ENCODE peak calls at places on chromosomes 3 and 15, in five cellular contexts. One of them, this sample, is unnamed.
A peak's percentile ranks its signal among the peaks of the same experiment; 100 is the strongest.

GRCh38 chr15:77094397-77095030 is 23.6 kb upstream of the TSPAN3 start:
- DNase-seq in pancreas: no peak
- DNase-seq in psoas muscle: no peak
- DNase-seq in adrenal gland: peak; percentile 38
- DNase-seq in lung: no peak
- DNase-seq in this sample: no peak

GRCh38 chr15:76935620-76936019 is 4.1 kb downstream of the RCN2 start:
- DNase-seq in pancreas: no peak
- DNase-seq in psoas muscle: no peak
- DNase-seq in adrenal gland: no peak
- DNase-seq in lung: no peak
- DNase-seq in this sample: no peak

GRCh38 chr3:66709464-66710058 is 208.7 kb upstream of the LRIG1 start:
- DNase-seq in pancreas: no peak
- DNase-seq in psoas muscle: no peak
- DNase-seq in adrenal gland: no peak
- DNase-seq in lung: no peak
- DNase-seq in this sample: no peak

GRCh38 chr15:78726870-78727551 is 84.3 kb downstream of the ADAMTS7 start:
- DNase-seq in pancreas: peak; percentile 42
- DNase-seq in psoas muscle: no peak
- DNase-seq in adrenal gland: peak; percentile 68
- DNase-seq in lung: peak; percentile 28
- DNase-seq in this sample: peak; percentile 34

GRCh38 chr3:181558870-181559269 is 152.9 kb upstream of the SOX2 start:
- DNase-seq in pancreas: no peak
- DNase-seq in psoas muscle: no peak
- DNase-seq in adrenal gland: no peak
- DNase-seq in lung: no peak
- DNase-seq in this sample: no peak

GRCh38 chr3:55683666-55684270 is 196.7 kb upstream of the WNT5A start:
- DNase-seq in pancreas: no peak
- DNase-seq in psoas muscle: no peak
- DNase-seq in adrenal gland: no peak
- DNase-seq in lung: no peak
- DNase-seq in this sample: no peak

GRCh38 chr3:63862804-63863149 is 828 bp downstream of the THOC7 start:
- DNase-seq in pancreas: no peak
- DNase-seq in psoas muscle: no peak
- DNase-seq in adrenal gland: no peak
- DNase-seq in lung: no peak
- DNase-seq in this sample: no peak

GRCh38 chr3:141915016-141915415 is 38.6 kb downstream of the ATP1B3 start:
- DNase-seq in pancreas: no peak
- DNase-seq in psoas muscle: no peak
- DNase-seq in adrenal gland: no peak
- DNase-seq in lung: no peak
- DNase-seq in this sample: no peak

GRCh38 chr3:183085634-183086390 is 13.5 kb downstream of the MCCC1 start:
- DNase-seq in pancreas: no peak
- DNase-seq in psoas muscle: no peak
- DNase-seq in adrenal gland: no peak
- DNase-seq in lung: peak; percentile 41
- DNase-seq in this sample: no peak

GRCh38 chr3:148990211-148990610 is 1.1 kb upstream of the GYG1 start:
- DNase-seq in pancreas: no peak
- DNase-seq in psoas muscle: no peak
- DNase-seq in adrenal gland: no peak
- DNase-seq in lung: no peak
- DNase-seq in this sample: no peak

GRCh38 chr15:101188517-101189340 is 63.1 kb downstream of the CHSY1 start:
- DNase-seq in pancreas: no peak
- DNase-seq in psoas muscle: no peak
- DNase-seq in adrenal gland: no peak
- DNase-seq in lung: no peak
- DNase-seq in this sample: peak; percentile 58

GRCh38 chr3:24294150-24294549 is 200.5 kb downstream of the THRB start:
- DNase-seq in pancreas: no peak
- DNase-seq in psoas muscle: no peak
- DNase-seq in adrenal gland: no peak
- DNase-seq in lung: no peak
- DNase-seq in this sample: no peak

GRCh38 chr15:101092186-101092866 is 159.5 kb downstream of the CHSY1 start:
- DNase-seq in pancreas: no peak
- DNase-seq in psoas muscle: no peak
- DNase-seq in adrenal gland: peak; percentile 67
- DNase-seq in lung: no peak
- DNase-seq in this sample: no peak

GRCh38 chr3:16494906-16495580 is 18.5 kb downstream of the RFTN1 start:
- DNase-seq in pancreas: no peak
- DNase-seq in psoas muscle: no peak
- DNase-seq in adrenal gland: no peak
- DNase-seq in lung: no peak
- DNase-seq in this sample: no peak

GRCh38 chr15:52528465-52529288 is at the start of gene MYO5A:
- DNase-seq in pancreas: peak; percentile 70
- DNase-seq in psoas muscle: peak; percentile 80
- DNase-seq in adrenal gland: peak; percentile 85
- DNase-seq in lung: peak; percentile 65
- DNase-seq in this sample: peak; percentile 68

GRCh38 chr3:54954516-54954915 is 26.7 kb upstream of the LRTM1 start:
- DNase-seq in pancreas: no peak
- DNase-seq in psoas muscle: no peak
- DNase-seq in adrenal gland: no peak
- DNase-seq in lung: no peak
- DNase-seq in this sample: no peak

GRCh38 chr15:48469271-48469670 is 138.0 kb downstream of the DUT start:
- DNase-seq in pancreas: no peak
- DNase-seq in psoas muscle: no peak
- DNase-seq in adrenal gland: no peak
- DNase-seq in lung: no peak
- DNase-seq in this sample: no peak

GRCh38 chr3:58293516-58293915 is 12.5 kb upstream of the RPP14 start:
- DNase-seq in pancreas: no peak
- DNase-seq in psoas muscle: no peak
- DNase-seq in adrenal gland: no peak
- DNase-seq in lung: no peak
- DNase-seq in this sample: no peak

GRCh38 chr3:103169289-103169688 is 734.5 kb downstream of the ZPLD1 start:
- DNase-seq in pancreas: no peak
- DNase-seq in psoas muscle: no peak
- DNase-seq in adrenal gland: no peak
- DNase-seq in lung: no peak
- DNase-seq in this sample: no peak

GRCh38 chr3:150050510-150050909 is 79.8 kb upstream of the PFN2 start:
- DNase-seq in pancreas: no peak
- DNase-seq in psoas muscle: no peak
- DNase-seq in adrenal gland: no peak
- DNase-seq in lung: no peak
- DNase-seq in this sample: no peak

DNA sequence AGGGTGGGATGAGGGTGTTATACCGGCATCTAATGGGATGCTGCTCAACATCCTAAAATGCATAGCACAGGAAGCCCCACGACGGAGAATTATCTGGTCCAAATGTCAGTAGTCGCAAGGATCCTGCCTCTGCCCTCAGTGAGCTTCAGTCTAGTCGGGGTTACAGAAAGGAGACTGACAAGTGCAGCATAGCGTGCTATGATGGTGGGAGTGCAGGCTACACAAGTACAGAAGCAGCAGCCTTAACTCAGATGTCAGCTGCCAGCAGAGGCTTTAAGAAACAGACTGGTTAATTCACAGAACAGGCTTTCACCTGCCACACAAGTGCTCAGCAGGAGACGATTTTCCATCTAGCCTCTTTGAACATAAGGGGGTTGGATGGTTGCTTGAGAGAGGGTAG is 6.9 kb downstream of the LRRN1 start:
- DNase-seq in pancreas: no peak
- DNase-seq in psoas muscle: no peak
- DNase-seq in adrenal gland: no peak
- DNase-seq in lung: no peak
- DNase-seq in this sample: no peak
- H3K36me3 ChIP-seq in pancreas: no peaks in the 10 kb centered on the region
- H3K36me3 ChIP-seq in psoas muscle: no peaks in the 10 kb centered on the region
- H3K36me3 ChIP-seq in adrenal gland: no peaks in the 10 kb centered on the region
- H3K36me3 ChIP-seq in lung: no peaks in the 10 kb centered on the region
- H3K36me3 ChIP-seq in this sample: no peaks in the 10 kb centered on the region

DNA sequence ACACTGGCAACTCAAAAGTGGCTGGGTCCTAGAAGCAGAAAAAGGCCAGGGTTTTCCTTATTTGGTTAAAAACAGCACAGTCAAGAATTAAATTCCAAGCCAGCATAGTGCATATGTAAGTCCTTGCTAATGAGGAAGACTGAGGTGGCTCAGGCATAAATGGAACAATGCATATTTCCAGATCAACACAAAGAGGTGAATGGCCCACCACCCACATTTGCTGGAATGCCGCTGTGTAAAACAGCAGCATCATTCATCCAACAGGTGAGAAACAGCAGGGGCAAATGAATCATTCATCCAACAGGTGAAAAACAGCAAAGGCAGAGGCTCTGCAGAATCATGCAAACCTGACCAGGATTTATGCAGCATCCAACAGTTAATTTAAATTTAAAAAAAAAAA is 32.9 kb downstream of the GPR176 start:
- DNase-seq in pancreas: no peak
- DNase-seq in psoas muscle: no peak
- DNase-seq in adrenal gland: no peak
- DNase-seq in lung: no peak
- DNase-seq in this sample: no peak
- H3K4me1 ChIP-seq in pancreas: peaks cover 17% of the 10 kb centered on the region
- H3K4me1 ChIP-seq in psoas muscle: no peaks in the 10 kb centered on the region
- H3K4me1 ChIP-seq in adrenal gland: no peaks in the 10 kb centered on the region
- H3K4me1 ChIP-seq in lung: no peaks in the 10 kb centered on the region
- H3K4me1 ChIP-seq in this sample: peaks cover 30% of the 10 kb centered on the region

GRCh38 chr3:45012577-45012976 is 13.5 kb upstream of the CLEC3B start:
- DNase-seq in pancreas: no peak
- DNase-seq in psoas muscle: no peak
- DNase-seq in adrenal gland: no peak
- DNase-seq in lung: no peak
- DNase-seq in this sample: no peak

GRCh38 chr3:45011756-45012441 is 14.2 kb upstream of the CLEC3B start:
- DNase-seq in pancreas: no peak
- DNase-seq in psoas muscle: peak; percentile 71
- DNase-seq in adrenal gland: peak; percentile 92
- DNase-seq in lung: peak; percentile 56
- DNase-seq in this sample: peak; percentile 39

GRCh38 chr3:45010718-45011355 is 15.3 kb upstream of the CLEC3B start:
- DNase-seq in pancreas: no peak
- DNase-seq in psoas muscle: no peak
- DNase-seq in adrenal gland: no peak
- DNase-seq in lung: no peak
- DNase-seq in this sample: no peak

GRCh38 chr3:45008117-45008516 is 18.0 kb upstream of the CLEC3B start:
- DNase-seq in pancreas: no peak
- DNase-seq in psoas muscle: no peak
- DNase-seq in adrenal gland: no peak
- DNase-seq in lung: no peak
- DNase-seq in this sample: no peak

DNA sequence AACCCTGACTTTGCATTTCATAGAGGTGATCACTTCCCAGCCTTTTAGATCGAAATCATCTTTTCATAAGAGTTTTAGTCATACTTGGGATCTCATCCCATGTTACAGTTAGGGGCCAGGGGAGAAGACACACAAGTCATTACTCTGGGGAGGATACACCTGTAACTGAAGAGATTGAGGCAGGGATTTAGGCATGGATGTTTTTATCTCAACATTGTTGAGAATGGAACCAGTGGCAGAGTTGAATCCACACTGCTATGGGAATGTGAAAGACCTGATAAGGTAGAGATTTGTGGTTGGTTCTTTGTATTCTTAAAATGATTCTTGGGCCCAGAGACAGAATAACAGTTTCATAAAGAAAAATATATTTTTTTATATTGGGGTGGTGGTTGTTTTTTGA is 16.2 kb upstream of the CLEC3B start:
- DNase-seq in pancreas: no peak
- DNase-seq in psoas muscle: no peak
- DNase-seq in adrenal gland: no peak
- DNase-seq in lung: no peak
- DNase-seq in this sample: no peak
- H3K36me3 ChIP-seq in pancreas: no peaks in the 10 kb centered on the region
- H3K36me3 ChIP-seq in psoas muscle: peaks cover 33% of the 10 kb centered on the region
- H3K36me3 ChIP-seq in adrenal gland: no peaks in the 10 kb centered on the region
- H3K36me3 ChIP-seq in lung: peaks cover 4% of the 10 kb centered on the region
- H3K36me3 ChIP-seq in this sample: peaks cover 70% of the 10 kb centered on the region

GRCh38 chr3:65493938-65494337 is 544.8 kb downstream of the MAGI1 start:
- DNase-seq in pancreas: no peak
- DNase-seq in psoas muscle: no peak
- DNase-seq in adrenal gland: no peak
- DNase-seq in lung: no peak
- DNase-seq in this sample: no peak

GRCh38 chr3:65500398-65501306 is 538.1 kb downstream of the MAGI1 start:
- DNase-seq in pancreas: no peak
- DNase-seq in psoas muscle: no peak
- DNase-seq in adrenal gland: no peak
- DNase-seq in lung: no peak
- DNase-seq in this sample: no peak

GRCh38 chr3:65492249-65492648 is 546.5 kb downstream of the MAGI1 start:
- DNase-seq in pancreas: no peak
- DNase-seq in psoas muscle: no peak
- DNase-seq in adrenal gland: no peak
- DNase-seq in lung: no peak
- DNase-seq in this sample: no peak

GRCh38 chr3:65493371-65493882 is 545.3 kb downstream of the MAGI1 start:
- DNase-seq in pancreas: no peak
- DNase-seq in psoas muscle: no peak
- DNase-seq in adrenal gland: no peak
- DNase-seq in lung: no peak
- DNase-seq in this sample: no peak

DNA sequence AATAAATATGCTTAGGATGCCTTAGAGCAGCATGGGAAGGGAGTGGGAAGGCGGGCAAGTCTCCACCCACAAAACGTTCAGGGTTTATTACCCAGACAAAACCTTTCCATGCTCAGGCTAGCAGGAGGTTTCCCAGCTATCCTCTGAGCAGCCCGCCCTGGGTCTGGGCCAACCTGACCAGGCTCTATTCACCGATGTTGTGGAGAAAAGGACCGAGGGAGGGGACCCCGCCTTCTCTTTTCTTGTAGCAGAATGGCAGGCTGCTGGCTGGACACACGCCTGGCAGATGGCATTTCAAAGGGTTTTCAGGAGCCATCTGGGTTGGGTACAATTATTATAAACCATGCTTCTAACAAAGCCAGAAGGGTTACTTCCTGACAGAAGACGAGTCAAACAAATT is 540.9 kb downstream of the MAGI1 start:
- DNase-seq in pancreas: no peak
- DNase-seq in psoas muscle: no peak
- DNase-seq in adrenal gland: no peak
- DNase-seq in lung: no peak
- DNase-seq in this sample: no peak
- H3K4me1 ChIP-seq in pancreas: no peaks in the 10 kb centered on the region
- H3K4me1 ChIP-seq in psoas muscle: peaks cover 20% of the 10 kb centered on the region
- H3K4me1 ChIP-seq in adrenal gland: no peaks in the 10 kb centered on the region
- H3K4me1 ChIP-seq in lung: peaks cover 14% of the 10 kb centered on the region
- H3K4me1 ChIP-seq in this sample: peaks cover 9% of the 10 kb centered on the region

This sample was measured in stomach.